ENCODE peak calls at places on chromosomes 16 and 17, in nine cellular contexts. One of them, this sample, is unnamed.

GRCh38 chr16:85607331-85607765 is 5.8 kb upstream of the GSE1 start:
- DNase-seq in HT-29: no peak
- DNase-seq in activated T-cell treated with anti-CD3 and anti-CD28 coated beads for 4 hours: no peak
- DNase-seq in activated CD4-positive, alpha-beta T cell treated with anti-CD3 and anti-CD28 coated beads, Interleukin-2, amount 50 U/mL, for 24 hours: no peak
- DNase-seq in cardiac muscle cell: peak; percentile 34
- DNase-seq in HS-5: no peak
- DNase-seq in CD4-positive, alpha-beta T cell: no peak
- DNase-seq in stimulated activated CD4-positive, alpha-beta T cell treated with anti-CD3 and anti-CD28 coated beads, Interleukin-1b, Interleukin-23, amount 100 ng/mL, for 24 hours: no peak
- DNase-seq in Peyer's patch: peak; percentile 57
- DNase-seq in this sample: no peak

GRCh38 chr16:84044108-84044488 is 1.5 kb upstream of the SLC38A8 start:
- DNase-seq in cardiac muscle cell: peak; percentile 32
- DNase-seq in HT-29: peak; percentile 54
- DNase-seq in CD4-positive, alpha-beta T cell: no peak
- DNase-seq in Peyer's patch: no peak
- DNase-seq in stimulated activated CD4-positive, alpha-beta T cell treated with anti-CD3 and anti-CD28 coated beads, Interleukin-1b, Interleukin-23, amount 100 ng/mL, for 24 hours: no peak
- DNase-seq in activated T-cell treated with anti-CD3 and anti-CD28 coated beads for 4 hours: no peak
- DNase-seq in HS-5: no peak
- DNase-seq in activated CD4-positive, alpha-beta T cell treated with anti-CD3 and anti-CD28 coated beads, Interleukin-2, amount 50 U/mL, for 24 hours: no peak
- DNase-seq in this sample: no peak

GRCh38 chr17:79627184-79627765 is 16.4 kb upstream of the RBFOX3 start:
- DNase-seq in stimulated activated CD4-positive, alpha-beta T cell treated with anti-CD3 and anti-CD28 coated beads, Interleukin-1b, Interleukin-23, amount 100 ng/mL, for 24 hours: no peak
- DNase-seq in CD4-positive, alpha-beta T cell: no peak
- DNase-seq in activated T-cell treated with anti-CD3 and anti-CD28 coated beads for 4 hours: no peak
- DNase-seq in HS-5: no peak
- DNase-seq in cardiac muscle cell: no peak
- DNase-seq in Peyer's patch: peak; percentile 36
- DNase-seq in HT-29: no peak
- DNase-seq in activated CD4-positive, alpha-beta T cell treated with anti-CD3 and anti-CD28 coated beads, Interleukin-2, amount 50 U/mL, for 24 hours: no peak
- DNase-seq in this sample: peak; percentile 60

GRCh38 chr17:37124825-37125181 is 176.0 kb downstream of the AATF start:
- DNase-seq in stimulated activated CD4-positive, alpha-beta T cell treated with anti-CD3 and anti-CD28 coated beads, Interleukin-1b, Interleukin-23, amount 100 ng/mL, for 24 hours: no peak
- DNase-seq in activated CD4-positive, alpha-beta T cell treated with anti-CD3 and anti-CD28 coated beads, Interleukin-2, amount 50 U/mL, for 24 hours: no peak
- DNase-seq in activated T-cell treated with anti-CD3 and anti-CD28 coated beads for 4 hours: no peak
- DNase-seq in Peyer's patch: no peak
- DNase-seq in cardiac muscle cell: no peak
- DNase-seq in CD4-positive, alpha-beta T cell: no peak
- DNase-seq in HT-29: no peak
- DNase-seq in HS-5: no peak
- DNase-seq in this sample: no peak

GRCh38 chr17:74484066-74484465 is 17.6 kb downstream of the CD300A start:
- DNase-seq in cardiac muscle cell: no peak
- DNase-seq in HT-29: no peak
- DNase-seq in Peyer's patch: no peak
- DNase-seq in CD4-positive, alpha-beta T cell: no peak
- DNase-seq in activated CD4-positive, alpha-beta T cell treated with anti-CD3 and anti-CD28 coated beads, Interleukin-2, amount 50 U/mL, for 24 hours: no peak
- DNase-seq in stimulated activated CD4-positive, alpha-beta T cell treated with anti-CD3 and anti-CD28 coated beads, Interleukin-1b, Interleukin-23, amount 100 ng/mL, for 24 hours: no peak
- DNase-seq in HS-5: no peak
- DNase-seq in activated T-cell treated with anti-CD3 and anti-CD28 coated beads for 4 hours: no peak
- DNase-seq in this sample: peak; percentile 73

GRCh38 chr17:8147141-8147804 is 4.9 kb downstream of the PER1 start:
- DNase-seq in CD4-positive, alpha-beta T cell: no peak
- DNase-seq in stimulated activated CD4-positive, alpha-beta T cell treated with anti-CD3 and anti-CD28 coated beads, Interleukin-1b, Interleukin-23, amount 100 ng/mL, for 24 hours: no peak
- DNase-seq in activated CD4-positive, alpha-beta T cell treated with anti-CD3 and anti-CD28 coated beads, Interleukin-2, amount 50 U/mL, for 24 hours: no peak
- DNase-seq in Peyer's patch: no peak
- DNase-seq in activated T-cell treated with anti-CD3 and anti-CD28 coated beads for 4 hours: no peak
- DNase-seq in HT-29: no peak
- DNase-seq in cardiac muscle cell: no peak
- DNase-seq in HS-5: no peak
- DNase-seq in this sample: no peak

GRCh38 chr16:77657016-77657415 is 65.3 kb upstream of the NUDT7 start:
- DNase-seq in cardiac muscle cell: peak; percentile 35
- DNase-seq in stimulated activated CD4-positive, alpha-beta T cell treated with anti-CD3 and anti-CD28 coated beads, Interleukin-1b, Interleukin-23, amount 100 ng/mL, for 24 hours: no peak
- DNase-seq in Peyer's patch: no peak
- DNase-seq in HT-29: no peak
- DNase-seq in activated T-cell treated with anti-CD3 and anti-CD28 coated beads for 4 hours: no peak
- DNase-seq in activated CD4-positive, alpha-beta T cell treated with anti-CD3 and anti-CD28 coated beads, Interleukin-2, amount 50 U/mL, for 24 hours: no peak
- DNase-seq in CD4-positive, alpha-beta T cell: no peak
- DNase-seq in HS-5: no peak
- DNase-seq in this sample: no peak

GRCh38 chr16:81711609-81712329 is 67.3 kb upstream of the PLCG2 start:
- DNase-seq in activated T-cell treated with anti-CD3 and anti-CD28 coated beads for 4 hours: no peak
- DNase-seq in CD4-positive, alpha-beta T cell: no peak
- DNase-seq in activated CD4-positive, alpha-beta T cell treated with anti-CD3 and anti-CD28 coated beads, Interleukin-2, amount 50 U/mL, for 24 hours: no peak
- DNase-seq in Peyer's patch: peak; percentile 52
- DNase-seq in stimulated activated CD4-positive, alpha-beta T cell treated with anti-CD3 and anti-CD28 coated beads, Interleukin-1b, Interleukin-23, amount 100 ng/mL, for 24 hours: no peak
- DNase-seq in HT-29: peak; percentile 61
- DNase-seq in HS-5: peak; percentile 49
- DNase-seq in cardiac muscle cell: peak; percentile 94
- DNase-seq in this sample: no peak

GRCh38 chr17:80649200-80649644 is 104.6 kb downstream of the RPTOR start:
- DNase-seq in Peyer's patch: no peak
- DNase-seq in stimulated activated CD4-positive, alpha-beta T cell treated with anti-CD3 and anti-CD28 coated beads, Interleukin-1b, Interleukin-23, amount 100 ng/mL, for 24 hours: no peak
- DNase-seq in cardiac muscle cell: no peak
- DNase-seq in HS-5: no peak
- DNase-seq in CD4-positive, alpha-beta T cell: no peak
- DNase-seq in activated T-cell treated with anti-CD3 and anti-CD28 coated beads for 4 hours: no peak
- DNase-seq in activated CD4-positive, alpha-beta T cell treated with anti-CD3 and anti-CD28 coated beads, Interleukin-2, amount 50 U/mL, for 24 hours: no peak
- DNase-seq in HT-29: no peak
- DNase-seq in this sample: no peak

GRCh38 chr16:79451196-79451816 is 149.2 kb downstream of the MAF start:
- DNase-seq in Peyer's patch: no peak
- DNase-seq in stimulated activated CD4-positive, alpha-beta T cell treated with anti-CD3 and anti-CD28 coated beads, Interleukin-1b, Interleukin-23, amount 100 ng/mL, for 24 hours: no peak
- DNase-seq in cardiac muscle cell: no peak
- DNase-seq in HS-5: no peak
- DNase-seq in activated T-cell treated with anti-CD3 and anti-CD28 coated beads for 4 hours: no peak
- DNase-seq in HT-29: no peak
- DNase-seq in activated CD4-positive, alpha-beta T cell treated with anti-CD3 and anti-CD28 coated beads, Interleukin-2, amount 50 U/mL, for 24 hours: no peak
- DNase-seq in CD4-positive, alpha-beta T cell: no peak
- DNase-seq in this sample: no peak

GRCh38 chr16:85654251-85655115 is 34.3 kb downstream of the GINS2 start:
- DNase-seq in activated CD4-positive, alpha-beta T cell treated with anti-CD3 and anti-CD28 coated beads, Interleukin-2, amount 50 U/mL, for 24 hours: no peak
- DNase-seq in activated T-cell treated with anti-CD3 and anti-CD28 coated beads for 4 hours: no peak
- DNase-seq in CD4-positive, alpha-beta T cell: no peak
- DNase-seq in HS-5: no peak
- DNase-seq in stimulated activated CD4-positive, alpha-beta T cell treated with anti-CD3 and anti-CD28 coated beads, Interleukin-1b, Interleukin-23, amount 100 ng/mL, for 24 hours: no peak
- DNase-seq in cardiac muscle cell: no peak
- DNase-seq in Peyer's patch: no peak
- DNase-seq in HT-29: no peak
- DNase-seq in this sample: no peak

GRCh38 chr17:42387221-42387657 is 1.0 kb downstream of the STAT3 start:
- DNase-seq in activated T-cell treated with anti-CD3 and anti-CD28 coated beads for 4 hours: no peak
- DNase-seq in activated CD4-positive, alpha-beta T cell treated with anti-CD3 and anti-CD28 coated beads, Interleukin-2, amount 50 U/mL, for 24 hours: no peak
- DNase-seq in HS-5: no peak
- DNase-seq in HT-29: peak; percentile 28
- DNase-seq in CD4-positive, alpha-beta T cell: no peak
- DNase-seq in cardiac muscle cell: peak; percentile 94
- DNase-seq in Peyer's patch: no peak
- DNase-seq in stimulated activated CD4-positive, alpha-beta T cell treated with anti-CD3 and anti-CD28 coated beads, Interleukin-1b, Interleukin-23, amount 100 ng/mL, for 24 hours: no peak
- DNase-seq in this sample: no peak

GRCh38 chr17:61583242-61583641 is 7.8 kb downstream of the NACA2 start:
- DNase-seq in activated T-cell treated with anti-CD3 and anti-CD28 coated beads for 4 hours: no peak
- DNase-seq in cardiac muscle cell: peak; percentile 66
- DNase-seq in Peyer's patch: no peak
- DNase-seq in stimulated activated CD4-positive, alpha-beta T cell treated with anti-CD3 and anti-CD28 coated beads, Interleukin-1b, Interleukin-23, amount 100 ng/mL, for 24 hours: no peak
- DNase-seq in HT-29: peak; percentile 58
- DNase-seq in activated CD4-positive, alpha-beta T cell treated with anti-CD3 and anti-CD28 coated beads, Interleukin-2, amount 50 U/mL, for 24 hours: no peak
- DNase-seq in HS-5: peak; percentile 43
- DNase-seq in CD4-positive, alpha-beta T cell: no peak
- DNase-seq in this sample: no peak

GRCh38 chr17:82884923-82885322 is 45.1 kb upstream of the ZNF750 start:
- DNase-seq in stimulated activated CD4-positive, alpha-beta T cell treated with anti-CD3 and anti-CD28 coated beads, Interleukin-1b, Interleukin-23, amount 100 ng/mL, for 24 hours: no peak
- DNase-seq in HT-29: no peak
- DNase-seq in activated CD4-positive, alpha-beta T cell treated with anti-CD3 and anti-CD28 coated beads, Interleukin-2, amount 50 U/mL, for 24 hours: no peak
- DNase-seq in HS-5: no peak
- DNase-seq in CD4-positive, alpha-beta T cell: peak; percentile 46
- DNase-seq in activated T-cell treated with anti-CD3 and anti-CD28 coated beads for 4 hours: no peak
- DNase-seq in cardiac muscle cell: no peak
- DNase-seq in Peyer's patch: no peak
- DNase-seq in this sample: no peak

GRCh38 chr17:15909481-15909991 is 35.4 kb upstream of the ADORA2B start:
- DNase-seq in activated CD4-positive, alpha-beta T cell treated with anti-CD3 and anti-CD28 coated beads, Interleukin-2, amount 50 U/mL, for 24 hours: no peak
- DNase-seq in activated T-cell treated with anti-CD3 and anti-CD28 coated beads for 4 hours: no peak
- DNase-seq in Peyer's patch: no peak
- DNase-seq in stimulated activated CD4-positive, alpha-beta T cell treated with anti-CD3 and anti-CD28 coated beads, Interleukin-1b, Interleukin-23, amount 100 ng/mL, for 24 hours: no peak
- DNase-seq in HT-29: no peak
- DNase-seq in cardiac muscle cell: no peak
- DNase-seq in HS-5: no peak
- DNase-seq in CD4-positive, alpha-beta T cell: no peak
- DNase-seq in this sample: peak; percentile 49

GRCh38 chr16:89189358-89190025 is 10.8 kb downstream of the SLC22A31 start:
- DNase-seq in activated T-cell treated with anti-CD3 and anti-CD28 coated beads for 4 hours: no peak
- DNase-seq in activated CD4-positive, alpha-beta T cell treated with anti-CD3 and anti-CD28 coated beads, Interleukin-2, amount 50 U/mL, for 24 hours: no peak
- DNase-seq in stimulated activated CD4-positive, alpha-beta T cell treated with anti-CD3 and anti-CD28 coated beads, Interleukin-1b, Interleukin-23, amount 100 ng/mL, for 24 hours: no peak
- DNase-seq in CD4-positive, alpha-beta T cell: no peak
- DNase-seq in HT-29: no peak
- DNase-seq in HS-5: no peak
- DNase-seq in cardiac muscle cell: no peak
- DNase-seq in Peyer's patch: no peak
- DNase-seq in this sample: no peak

GRCh38 chr17:72764632-72765041 is 327.9 kb downstream of the SLC39A11 start:
- DNase-seq in HT-29: no peak
- DNase-seq in activated T-cell treated with anti-CD3 and anti-CD28 coated beads for 4 hours: no peak
- DNase-seq in HS-5: peak; percentile 28
- DNase-seq in Peyer's patch: no peak
- DNase-seq in activated CD4-positive, alpha-beta T cell treated with anti-CD3 and anti-CD28 coated beads, Interleukin-2, amount 50 U/mL, for 24 hours: no peak
- DNase-seq in cardiac muscle cell: no peak
- DNase-seq in CD4-positive, alpha-beta T cell: no peak
- DNase-seq in stimulated activated CD4-positive, alpha-beta T cell treated with anti-CD3 and anti-CD28 coated beads, Interleukin-1b, Interleukin-23, amount 100 ng/mL, for 24 hours: no peak
- DNase-seq in this sample: no peak

GRCh38 chr16:24962747-24963146 is 52.4 kb downstream of the ARHGAP17 start:
- DNase-seq in CD4-positive, alpha-beta T cell: no peak
- DNase-seq in activated T-cell treated with anti-CD3 and anti-CD28 coated beads for 4 hours: no peak
- DNase-seq in HT-29: no peak
- DNase-seq in HS-5: no peak
- DNase-seq in activated CD4-positive, alpha-beta T cell treated with anti-CD3 and anti-CD28 coated beads, Interleukin-2, amount 50 U/mL, for 24 hours: no peak
- DNase-seq in stimulated activated CD4-positive, alpha-beta T cell treated with anti-CD3 and anti-CD28 coated beads, Interleukin-1b, Interleukin-23, amount 100 ng/mL, for 24 hours: no peak
- DNase-seq in Peyer's patch: no peak
- DNase-seq in cardiac muscle cell: no peak
- DNase-seq in this sample: no peak

GRCh38 chr16:67767953-67768352 is 38.4 kb downstream of the RANBP10 start:
- DNase-seq in activated T-cell treated with anti-CD3 and anti-CD28 coated beads for 4 hours: no peak
- DNase-seq in cardiac muscle cell: peak; percentile 66
- DNase-seq in HT-29: no peak
- DNase-seq in CD4-positive, alpha-beta T cell: no peak
- DNase-seq in stimulated activated CD4-positive, alpha-beta T cell treated with anti-CD3 and anti-CD28 coated beads, Interleukin-1b, Interleukin-23, amount 100 ng/mL, for 24 hours: no peak
- DNase-seq in HS-5: peak; percentile 51
- DNase-seq in activated CD4-positive, alpha-beta T cell treated with anti-CD3 and anti-CD28 coated beads, Interleukin-2, amount 50 U/mL, for 24 hours: no peak
- DNase-seq in Peyer's patch: no peak
- DNase-seq in this sample: no peak

GRCh38 chr16:88430524-88431446 is 22.3 kb upstream of the ZFPM1 start:
- DNase-seq in activated CD4-positive, alpha-beta T cell treated with anti-CD3 and anti-CD28 coated beads, Interleukin-2, amount 50 U/mL, for 24 hours: no peak
- DNase-seq in HS-5: no peak
- DNase-seq in cardiac muscle cell: peak; percentile 42
- DNase-seq in activated T-cell treated with anti-CD3 and anti-CD28 coated beads for 4 hours: peak; percentile 31
- DNase-seq in Peyer's patch: peak; percentile 57
- DNase-seq in HT-29: no peak
- DNase-seq in stimulated activated CD4-positive, alpha-beta T cell treated with anti-CD3 and anti-CD28 coated beads, Interleukin-1b, Interleukin-23, amount 100 ng/mL, for 24 hours: no peak
- DNase-seq in CD4-positive, alpha-beta T cell: peak; percentile 46
- DNase-seq in this sample: no peak

GRCh38 chr16:28981517-28981916 is 3.3 kb upstream of the LAT start:
- DNase-seq in CD4-positive, alpha-beta T cell: peak; percentile 40
- DNase-seq in stimulated activated CD4-positive, alpha-beta T cell treated with anti-CD3 and anti-CD28 coated beads, Interleukin-1b, Interleukin-23, amount 100 ng/mL, for 24 hours: no peak
- DNase-seq in Peyer's patch: no peak
- DNase-seq in HS-5: no peak
- DNase-seq in activated CD4-positive, alpha-beta T cell treated with anti-CD3 and anti-CD28 coated beads, Interleukin-2, amount 50 U/mL, for 24 hours: no peak
- DNase-seq in HT-29: peak; percentile 43
- DNase-seq in cardiac muscle cell: no peak
- DNase-seq in activated T-cell treated with anti-CD3 and anti-CD28 coated beads for 4 hours: no peak
- DNase-seq in this sample: no peak

GRCh38 chr17:57289613-57290012 is 33.3 kb downstream of the MSI2 start:
- DNase-seq in HT-29: no peak
- DNase-seq in activated CD4-positive, alpha-beta T cell treated with anti-CD3 and anti-CD28 coated beads, Interleukin-2, amount 50 U/mL, for 24 hours: no peak
- DNase-seq in stimulated activated CD4-positive, alpha-beta T cell treated with anti-CD3 and anti-CD28 coated beads, Interleukin-1b, Interleukin-23, amount 100 ng/mL, for 24 hours: no peak
- DNase-seq in CD4-positive, alpha-beta T cell: no peak
- DNase-seq in Peyer's patch: no peak
- DNase-seq in HS-5: no peak
- DNase-seq in activated T-cell treated with anti-CD3 and anti-CD28 coated beads for 4 hours: no peak
- DNase-seq in cardiac muscle cell: no peak
- DNase-seq in this sample: no peak

GRCh38 chr17:77474292-77474988 is 333.7 kb downstream of the SEC14L1 start:
- DNase-seq in activated T-cell treated with anti-CD3 and anti-CD28 coated beads for 4 hours: no peak
- DNase-seq in HT-29: no peak
- DNase-seq in stimulated activated CD4-positive, alpha-beta T cell treated with anti-CD3 and anti-CD28 coated beads, Interleukin-1b, Interleukin-23, amount 100 ng/mL, for 24 hours: no peak
- DNase-seq in Peyer's patch: no peak
- DNase-seq in cardiac muscle cell: peak; percentile 80
- DNase-seq in CD4-positive, alpha-beta T cell: no peak
- DNase-seq in HS-5: no peak
- DNase-seq in activated CD4-positive, alpha-beta T cell treated with anti-CD3 and anti-CD28 coated beads, Interleukin-2, amount 50 U/mL, for 24 hours: no peak
- DNase-seq in this sample: no peak

GRCh38 chr17:57595942-57596695 is 149.0 kb downstream of the CCDC182 start:
- DNase-seq in stimulated activated CD4-positive, alpha-beta T cell treated with anti-CD3 and anti-CD28 coated beads, Interleukin-1b, Interleukin-23, amount 100 ng/mL, for 24 hours: no peak
- DNase-seq in activated CD4-positive, alpha-beta T cell treated with anti-CD3 and anti-CD28 coated beads, Interleukin-2, amount 50 U/mL, for 24 hours: no peak
- DNase-seq in HT-29: no peak
- DNase-seq in cardiac muscle cell: no peak
- DNase-seq in CD4-positive, alpha-beta T cell: no peak
- DNase-seq in Peyer's patch: no peak
- DNase-seq in activated T-cell treated with anti-CD3 and anti-CD28 coated beads for 4 hours: no peak
- DNase-seq in HS-5: no peak
- DNase-seq in this sample: no peak

This sample was measured in mesenteric fat pad.